ENCODE peak calls at places on chromosomes 5 and 9, in six cellular contexts. B is GM04503; Q is activated T-cell treated with anti-CD3 and anti-CD28 coated beads, Interleukin-2, amount 50 U/mL, for 72 hours; A is effector memory CD8-positive, alpha-beta T cell; U is NCI-H1417 treated with DMSO at 0.1 percent for 48 hours; P is NB4. F is an unnamed sample.

GRCh38 chr5:55429707-55430253 is 105.0 kb downstream of the PLPP1 start:
- DNase-seq in B (no peak), Q (no peak), A (no peak), U (no peak), P (no peak), F (no peak)

GRCh38 chr5:98069876-98070512 is 703.5 kb upstream of the RGMB start:
- DNase-seq in B (no peak), Q (no peak), A (no peak), U (no peak), P (no peak), F (no peak)

GRCh38 chr9:96441798-96442445 is 8.0 kb upstream of the HABP4 start:
- DNase-seq in B (no peak), Q (peak; percentile 53), A (no peak), U (no peak), P (peak; percentile 76), F (peak; percentile 43)

GRCh38 chr9:110156902-110157301 is 51.1 kb downstream of the C9orf152 start:
- DNase-seq in B (peak; percentile 90), Q (no peak), A (peak; percentile 34), U (no peak), P (peak; percentile 97), F (peak; percentile 71)

GRCh38 chr5:141615991-141616715 is 2.6 kb downstream of the DIAPH1 start:
- DNase-seq in B (no peak), Q (no peak), A (no peak), U (no peak), P (no peak), F (no peak)

GRCh38 chr9:134593756-134594375 is 47.7 kb upstream of the COL5A1 start:
- DNase-seq in B (no peak), Q (no peak), A (no peak), U (no peak), P (no peak), F (no peak)

GRCh38 chr5:33772276-33772990 is 119.4 kb downstream of the ADAMTS12 start:
- DNase-seq in B (no peak), Q (no peak), A (no peak), U (no peak), P (no peak), F (no peak)

GRCh38 chr9:35859310-35859994 is 10.7 kb downstream of the OR13J1 start:
- DNase-seq in B (no peak), Q (no peak), A (no peak), U (no peak), P (peak; percentile 45), F (peak; percentile 20)

GRCh38 chr5:19837536-19838179 is 150.3 kb downstream of the CDH18 start:
- DNase-seq in B (no peak), Q (no peak), A (no peak), U (no peak), P (no peak), F (no peak)

GRCh38 chr5:161846731-161847130 is 1.2 kb upstream of the GABRA1 start:
- DNase-seq in B (no peak), Q (no peak), A (no peak), U (no peak), P (peak; percentile 36), F (no peak)

GRCh38 chr9:15361737-15362136 is 54.7 kb upstream of the TTC39B start:
- DNase-seq in B (no peak), Q (no peak), A (no peak), U (no peak), P (no peak), F (no peak)

GRCh38 chr9:134371731-134372130 is 45.5 kb downstream of the RXRA start:
- DNase-seq in B (no peak), Q (no peak), A (no peak), U (no peak), P (peak; percentile 98), F (no peak)

GRCh38 chr9:123445981-123446610 is 90.1 kb downstream of the CRB2 start:
- DNase-seq in B (no peak), Q (no peak), A (no peak), U (no peak), P (peak; percentile 43), F (no peak)

GRCh38 chr9:130183133-130183762 is 11.0 kb downstream of the NCS1 start:
- DNase-seq in B (peak; percentile 67), Q (no peak), A (no peak), U (no peak), P (no peak), F (no peak)

GRCh38 chr5:126745259-126745992 is 31.5 kb upstream of the LMNB1 start:
- DNase-seq in B (no peak), Q (no peak), A (no peak), U (no peak), P (no peak), F (no peak)

GRCh38 chr5:84724683-84725082 is 340.0 kb upstream of the EDIL3 start:
- DNase-seq in B (no peak), Q (no peak), A (no peak), U (no peak), P (no peak), F (no peak)

GRCh38 chr9:6433405-6433804 is 20.4 kb downstream of the UHRF2 start:
- DNase-seq in B (no peak), Q (no peak), A (no peak), U (no peak), P (no peak), F (no peak)

GRCh38 chr5:41820150-41820549 is 50.1 kb downstream of the OXCT1 start:
- DNase-seq in B (no peak), Q (no peak), A (no peak), U (no peak), P (no peak), F (no peak)

GRCh38 chr9:27726244-27727141 is 153.2 kb upstream of the C9orf72 start:
- DNase-seq in B (peak; percentile 8), Q (peak; percentile 57), A (peak; percentile 6), U (no peak), P (peak; percentile 84), F (peak; percentile 69)

GRCh38 chr5:141420855-141421488 is at the start of gene PCDHGA11:
- DNase-seq in B (no peak), Q (peak; percentile 58), A (no peak), U (no peak), P (peak; percentile 72), F (peak; percentile 53)

GRCh38 chr5:93583525-93583798 is 440 bp downstream of the NR2F1 start:
- DNase-seq in B (no peak), Q (no peak), A (no peak), U (no peak), P (no peak), F (no peak)

GRCh38 chr5:143479394-143479793 is 75.9 kb upstream of the NR3C1 start:
- DNase-seq in B (no peak), Q (no peak), A (no peak), U (no peak), P (no peak), F (no peak)

GRCh38 chr5:157222506-157223230 is 42.0 kb downstream of the ITK start:
- DNase-seq in B (peak; percentile 69), Q (peak; percentile 82), A (peak; percentile 34), U (no peak), P (no peak), F (peak; percentile 79)

GRCh38 chr5:35143841-35144240 is 86.4 kb downstream of the PRLR start:
- DNase-seq in B (no peak), Q (no peak), A (no peak), U (no peak), P (no peak), F (no peak)

GRCh38 chr9:135949666-135950134 is 11.5 kb downstream of the UBAC1 start:
- DNase-seq in B (no peak), Q (no peak), A (no peak), U (no peak), P (no peak), F (no peak)

GRCh38 chr5:141960449-141961323 is 2.7 kb upstream of the PCDH12 start:
- DNase-seq in B (peak; percentile 42), Q (peak; percentile 90), A (peak; percentile 92), U (peak; percentile 12), P (peak; percentile 91), F (peak; percentile 96)

GRCh38 chr9:112069318-112070169 is 105.6 kb downstream of the SUSD1 start:
- DNase-seq in B (no peak), Q (no peak), A (no peak), U (no peak), P (peak; percentile 87), F (no peak)

GRCh38 chr5:178403351-178403750 is 170.7 kb upstream of the PHYKPL start:
- DNase-seq in B (no peak), Q (no peak), A (no peak), U (no peak), P (no peak), F (no peak)

GRCh38 chr5:154857091-154857533 is 1.3 kb upstream of the CNOT8 start:
- DNase-seq in B (no peak), Q (no peak), A (peak; percentile 1), U (no peak), P (no peak), F (peak; percentile 70)

GRCh38 chr9:137697832-137698231 is 79.0 kb downstream of the EHMT1 start:
- DNase-seq in B (no peak), Q (no peak), A (no peak), U (no peak), P (no peak), F (no peak)

GRCh38 chr5:106331415-106331814 is 1339.3 kb downstream of the EFNA5 start:
- DNase-seq in B (peak; percentile 97), Q (no peak), A (no peak), U (no peak), P (no peak), F (no peak)

GRCh38 chr5:59238126-59238902 is 655.2 kb downstream of the PDE4D start:
- DNase-seq in B (no peak), Q (peak; percentile 19), A (no peak), U (no peak), P (no peak), F (no peak)

F was measured in activated CD8-positive, alpha-beta T cell treated with anti-CD3 and anti-CD28 coated beads, Interleukin-2, amount 10 ng/mL, durations not matched to agents 7 days and 5 days.